ENCODE peak calls at places on chromosome 17, in seven cellular contexts. J is tibial artery; Q is ACHN; F is stimulated activated CD4-positive, alpha-beta T cell treated with anti-CD3 and anti-CD28 coated beads, Interleukin-1b, Interleukin-23, amount 100 ng/mL, for 24 hours; R is HFFc6; Z is naive thymus-derived CD8-positive, alpha-beta T cell; S is hippocampal formation. D is an unnamed sample.

GRCh38 chr17:9987779-9988585 is 82.9 kb upstream of the RCVRN start:
- DNase-seq in J (no peak), Q (peak; percentile 37), F (no peak), R (peak; percentile 21), Z (peak; percentile 9), S (peak; percentile 11), D (no peak)

GRCh38 chr17:77409282-77410161 is 268.8 kb downstream of the SEC14L1 start:
- DNase-seq in J (peak; percentile 74), Q (no peak), F (no peak), R (peak; percentile 28), Z (no peak), S (no peak), D (no peak)

GRCh38 chr17:71792966-71793365 is 327.9 kb upstream of the SOX9 start:
- DNase-seq in J (no peak), Q (no peak), F (no peak), R (peak; percentile 17), Z (no peak), S (no peak), D (no peak)

GRCh38 chr17:80892019-80892855 is 99.4 kb upstream of the CHMP6 start:
- DNase-seq in J (peak; percentile 80), Q (peak; percentile 98), F (peak; percentile 84), R (peak; percentile 91), Z (no peak), S (no peak), D (peak; percentile 87)

GRCh38 chr17:45170976-45171337 is 9.3 kb downstream of the HEXIM2 start:
- DNase-seq in J (peak; percentile 90), Q (peak; percentile 33), F (no peak), R (peak; percentile 82), Z (no peak), S (no peak), D (no peak)

GRCh38 chr17:18910326-18910725 is 41.6 kb upstream of the SLC5A10 start:
- DNase-seq in J (no peak), Q (no peak), F (no peak), R (no peak), Z (no peak), S (no peak), D (no peak)

GRCh38 chr17:82327289-82327688 is 6.3 kb downstream of the SECTM1 start:
- DNase-seq in J (no peak), Q (no peak), F (no peak), R (no peak), Z (no peak), S (no peak), D (no peak)

GRCh38 chr17:28345420-28346198 is 10.0 kb downstream of the TNFAIP1 start:
- DNase-seq in J (no peak), Q (peak; percentile 13), F (no peak), R (no peak), Z (no peak), S (no peak), D (no peak)

GRCh38 chr17:410674-411401 is 58.2 kb upstream of the RPH3AL start:
- DNase-seq in J (no peak), Q (peak; percentile 62), F (no peak), R (peak; percentile 13), Z (peak; percentile 55), S (no peak), D (no peak)

GRCh38 chr17:77874303-77875050 is 84.0 kb upstream of the TNRC6C start:
- DNase-seq in J (no peak), Q (no peak), F (no peak), R (no peak), Z (no peak), S (no peak), D (no peak)

GRCh38 chr17:81322271-81323082 is 27.4 kb upstream of the SLC38A10 start:
- DNase-seq in J (no peak), Q (peak; percentile 51), F (no peak), R (no peak), Z (no peak), S (no peak), D (no peak)

GRCh38 chr17:9242497-9242881 is 221.2 kb downstream of the NTN1 start:
- DNase-seq in J (no peak), Q (no peak), F (no peak), R (no peak), Z (no peak), S (no peak), D (no peak)

GRCh38 chr17:49567104-49567521 is 8.6 kb upstream of the NXPH3 start:
- DNase-seq in J (no peak), Q (no peak), F (no peak), R (no peak), Z (no peak), S (no peak), D (no peak)

GRCh38 chr17:40021471-40021961 is 6.3 kb downstream of the CSF3 start:
- DNase-seq in J (peak; percentile 46), Q (peak; percentile 34), F (no peak), R (peak; percentile 96), Z (no peak), S (no peak), D (no peak)

GRCh38 chr17:44987194-44987882 is 19.2 kb upstream of the C1QL1 start:
- DNase-seq in J (no peak), Q (no peak), F (no peak), R (no peak), Z (no peak), S (no peak), D (no peak)

GRCh38 chr17:74605361-74605760 is 13.3 kb upstream of the CD300LD start:
- DNase-seq in J (peak; percentile 75), Q (peak; percentile 74), F (no peak), R (peak; percentile 60), Z (no peak), S (no peak), D (no peak)

GRCh38 chr17:929547-929946 is 50.0 kb downstream of the NXN start:
- DNase-seq in J (no peak), Q (no peak), F (no peak), R (no peak), Z (no peak), S (no peak), D (no peak)

GRCh38 chr17:27519550-27519949 is 63.3 kb downstream of the KSR1 start:
- DNase-seq in J (no peak), Q (no peak), F (no peak), R (no peak), Z (no peak), S (no peak), D (no peak)

GRCh38 chr17:41970901-41971331 is 4.3 kb downstream of the CNP start:
- DNase-seq in J (no peak), Q (no peak), F (no peak), R (no peak), Z (no peak), S (no peak), D (no peak)